ENCODE peak calls at places on chromosomes 6 and 20, in four cellular contexts. One of them, this sample, is unnamed.

GRCh38 chr20:58888521-58889333 is 36.2 kb downstream of the GNAS start:
- DNase-seq in ascending aorta: peak
- DNase-seq in progenitor cell of endocrine pancreas: peak
- DNase-seq in GM10248: peak
- DNase-seq in this sample: no peak

GRCh38 chr6:33935439-33936080 is 131.8 kb upstream of the MLN start:
- DNase-seq in ascending aorta: no peak
- DNase-seq in progenitor cell of endocrine pancreas: no peak
- DNase-seq in GM10248: no peak
- DNase-seq in this sample: no peak

GRCh38 chr20:53917145-53918009 is 153.0 kb downstream of the BCAS1 start:
- DNase-seq in ascending aorta: peak
- DNase-seq in progenitor cell of endocrine pancreas: no peak
- DNase-seq in GM10248: peak
- DNase-seq in this sample: no peak

GRCh38 chr6:38907264-38907663 is 141.3 kb upstream of the GLP1R start:
- DNase-seq in ascending aorta: no peak
- DNase-seq in progenitor cell of endocrine pancreas: no peak
- DNase-seq in GM10248: no peak
- DNase-seq in this sample: no peak

GRCh38 chr6:139240161-139241010 is 51.4 kb downstream of the TXLNB start:
- DNase-seq in ascending aorta: no peak
- DNase-seq in progenitor cell of endocrine pancreas: no peak
- DNase-seq in GM10248: no peak
- DNase-seq in this sample: no peak

GRCh38 chr20:61123286-61123685 is 128.8 kb upstream of the CDH4 start:
- DNase-seq in ascending aorta: no peak
- DNase-seq in progenitor cell of endocrine pancreas: no peak
- DNase-seq in GM10248: no peak
- DNase-seq in this sample: no peak

GRCh38 chr20:2946988-2947961 is 74.0 kb downstream of the PTPRA start:
- DNase-seq in ascending aorta: no peak
- DNase-seq in progenitor cell of endocrine pancreas: no peak
- DNase-seq in GM10248: no peak
- DNase-seq in this sample: no peak

GRCh38 chr20:1278323-1278660 is 12.2 kb downstream of the SNPH start:
- DNase-seq in ascending aorta: no peak
- DNase-seq in progenitor cell of endocrine pancreas: no peak
- DNase-seq in GM10248: no peak
- DNase-seq in this sample: no peak

GRCh38 chr6:37570801-37571200 is 71.1 kb upstream of the CCDC167 start:
- DNase-seq in ascending aorta: no peak
- DNase-seq in progenitor cell of endocrine pancreas: no peak
- DNase-seq in GM10248: no peak
- DNase-seq in this sample: no peak

GRCh38 chr6:13573669-13574110 is 711 bp upstream of the SIRT5 start:
- DNase-seq in ascending aorta: no peak
- DNase-seq in progenitor cell of endocrine pancreas: no peak
- DNase-seq in GM10248: no peak
- DNase-seq in this sample: no peak

GRCh38 chr6:167296293-167296690 is 5.2 kb downstream of the UNC93A start:
- DNase-seq in ascending aorta: no peak
- DNase-seq in progenitor cell of endocrine pancreas: no peak
- DNase-seq in GM10248: no peak
- DNase-seq in this sample: no peak

GRCh38 chr6:160883999-160884398 is 107.6 kb upstream of the MAP3K4 start:
- DNase-seq in ascending aorta: no peak
- DNase-seq in progenitor cell of endocrine pancreas: no peak
- DNase-seq in GM10248: no peak
- DNase-seq in this sample: no peak

GRCh38 chr6:38311201-38311600 is 328.5 kb downstream of the BTBD9 start:
- DNase-seq in ascending aorta: no peak
- DNase-seq in progenitor cell of endocrine pancreas: no peak
- DNase-seq in GM10248: no peak
- DNase-seq in this sample: no peak

GRCh38 chr20:54506643-54507042 is 31.2 kb downstream of the DOK5 start:
- DNase-seq in ascending aorta: no peak
- DNase-seq in progenitor cell of endocrine pancreas: no peak
- DNase-seq in GM10248: no peak
- DNase-seq in this sample: no peak

GRCh38 chr6:84390334-84390733 is 162.9 kb upstream of the CEP162 start:
- DNase-seq in ascending aorta: no peak
- DNase-seq in progenitor cell of endocrine pancreas: no peak
- DNase-seq in GM10248: no peak
- DNase-seq in this sample: no peak

GRCh38 chr20:63363981-63364536 is 2.9 kb upstream of the CHRNA4 start:
- DNase-seq in ascending aorta: no peak
- DNase-seq in progenitor cell of endocrine pancreas: no peak
- DNase-seq in GM10248: no peak
- DNase-seq in this sample: no peak

GRCh38 chr6:26537846-26538571 is at the start of gene HMGN4:
- DNase-seq in ascending aorta: no peak
- DNase-seq in progenitor cell of endocrine pancreas: peak
- DNase-seq in GM10248: peak
- DNase-seq in this sample: peak

GRCh38 chr20:2124632-2125131 is 23.1 kb downstream of the STK35 start:
- DNase-seq in ascending aorta: no peak
- DNase-seq in progenitor cell of endocrine pancreas: no peak
- DNase-seq in GM10248: no peak
- DNase-seq in this sample: no peak

GRCh38 chr20:32333988-32334885 is 23.9 kb upstream of the ASXL1 start:
- DNase-seq in ascending aorta: no peak
- DNase-seq in progenitor cell of endocrine pancreas: no peak
- DNase-seq in GM10248: peak
- DNase-seq in this sample: no peak

GRCh38 chr20:63318391-63319163 is 25.6 kb downstream of the COL20A1 start:
- DNase-seq in ascending aorta: no peak
- DNase-seq in progenitor cell of endocrine pancreas: no peak
- DNase-seq in GM10248: no peak
- DNase-seq in this sample: no peak

GRCh38 chr6:64012351-64013060 is 376.9 kb downstream of the PHF3 start:
- DNase-seq in ascending aorta: no peak
- DNase-seq in progenitor cell of endocrine pancreas: no peak
- DNase-seq in GM10248: peak
- DNase-seq in this sample: no peak

GRCh38 chr6:46410330-46410953 is 80.8 kb downstream of the RCAN2 start:
- DNase-seq in ascending aorta: no peak
- DNase-seq in progenitor cell of endocrine pancreas: no peak
- DNase-seq in GM10248: peak
- DNase-seq in this sample: no peak

GRCh38 chr6:121205569-121205968 is 128.7 kb downstream of the TBC1D32 start:
- DNase-seq in ascending aorta: no peak
- DNase-seq in progenitor cell of endocrine pancreas: no peak
- DNase-seq in GM10248: no peak
- DNase-seq in this sample: no peak

GRCh38 chr6:68726992-68727391 is 91.9 kb downstream of the ADGRB3 start:
- DNase-seq in ascending aorta: no peak
- DNase-seq in progenitor cell of endocrine pancreas: no peak
- DNase-seq in GM10248: no peak
- DNase-seq in this sample: no peak

GRCh38 chr6:68726307-68726706 is 91.2 kb downstream of the ADGRB3 start:
- DNase-seq in ascending aorta: no peak
- DNase-seq in progenitor cell of endocrine pancreas: no peak
- DNase-seq in GM10248: no peak
- DNase-seq in this sample: no peak

GRCh38 chr6:68723128-68723527 is 88.0 kb downstream of the ADGRB3 start:
- DNase-seq in ascending aorta: no peak
- DNase-seq in progenitor cell of endocrine pancreas: no peak
- DNase-seq in GM10248: no peak
- DNase-seq in this sample: no peak

GRCh38 chr6:68727699-68728098 is 92.6 kb downstream of the ADGRB3 start:
- DNase-seq in ascending aorta: no peak
- DNase-seq in progenitor cell of endocrine pancreas: no peak
- DNase-seq in GM10248: no peak
- DNase-seq in this sample: no peak

DNA sequence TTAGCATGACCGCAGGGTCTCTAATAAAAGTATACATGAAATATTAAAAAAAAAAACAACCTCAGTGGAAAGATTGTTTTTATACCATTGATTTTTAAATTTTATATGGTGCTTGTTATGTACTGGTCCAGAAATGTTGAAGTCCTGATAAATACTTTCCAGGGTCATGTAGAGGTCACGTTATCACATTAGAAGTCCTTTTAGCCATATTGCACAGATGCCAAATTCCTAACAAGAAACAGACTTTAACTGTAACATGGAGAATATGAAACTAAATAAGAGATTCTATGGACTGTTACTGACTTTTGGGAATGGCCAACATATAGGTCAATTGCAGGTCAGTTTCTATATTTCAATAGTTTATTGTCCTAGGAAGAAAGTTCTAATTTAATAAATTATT is 89.0 kb downstream of the ADGRB3 start:
- DNase-seq in ascending aorta: no peak
- DNase-seq in progenitor cell of endocrine pancreas: no peak
- DNase-seq in GM10248: no peak
- DNase-seq in this sample: no peak
- TF ChIP-seq CTCF in ascending aorta: no peak
- TF ChIP-seq CTCF in progenitor cell of endocrine pancreas: no peak
- TF ChIP-seq CTCF in GM10248: no peak
- TF ChIP-seq CTCF in this sample: no peak

DNA sequence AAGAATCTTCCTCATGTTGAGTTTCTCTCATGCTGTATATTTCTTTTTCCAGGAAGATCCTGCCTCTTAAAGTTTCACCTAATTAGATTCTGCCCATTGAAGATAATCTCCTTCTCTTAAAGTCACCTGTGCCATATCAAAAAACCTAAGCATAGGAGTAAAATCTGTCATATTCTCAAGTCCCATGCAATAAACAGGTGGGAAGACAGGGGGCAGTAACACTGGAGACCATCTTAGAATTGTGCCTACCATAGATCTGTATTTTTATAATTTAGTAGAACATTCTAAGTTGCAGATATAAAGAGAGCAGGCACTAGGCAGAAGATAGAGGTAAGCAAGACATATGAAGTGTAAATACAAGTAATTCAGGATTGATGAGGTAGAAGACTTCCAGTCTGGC is 763.5 kb upstream of the MANEA start:
- DNase-seq in ascending aorta: no peak
- DNase-seq in progenitor cell of endocrine pancreas: no peak
- DNase-seq in GM10248: no peak
- DNase-seq in this sample: no peak
- TF ChIP-seq CTCF in ascending aorta: no peak
- TF ChIP-seq CTCF in progenitor cell of endocrine pancreas: no peak
- TF ChIP-seq CTCF in GM10248: no peak
- TF ChIP-seq CTCF in this sample: no peak

GRCh38 chr6:36443951-36444428 is 1.2 kb downstream of the KCTD20 start:
- DNase-seq in ascending aorta: no peak
- DNase-seq in progenitor cell of endocrine pancreas: no peak
- DNase-seq in GM10248: peak
- DNase-seq in this sample: no peak
- TF ChIP-seq CTCF in ascending aorta: no peak
- TF ChIP-seq CTCF in progenitor cell of endocrine pancreas: peak
- TF ChIP-seq CTCF in GM10248: no peak
- TF ChIP-seq CTCF in this sample: no peak

GRCh38 chr20:57781901-57782300 is 72.1 kb upstream of the PMEPA1 start:
- DNase-seq in ascending aorta: no peak
- DNase-seq in progenitor cell of endocrine pancreas: no peak
- DNase-seq in GM10248: no peak
- DNase-seq in this sample: no peak
- TF ChIP-seq CTCF in ascending aorta: no peak
- TF ChIP-seq CTCF in progenitor cell of endocrine pancreas: no peak
- TF ChIP-seq CTCF in GM10248: no peak
- TF ChIP-seq CTCF in this sample: no peak

DNA sequence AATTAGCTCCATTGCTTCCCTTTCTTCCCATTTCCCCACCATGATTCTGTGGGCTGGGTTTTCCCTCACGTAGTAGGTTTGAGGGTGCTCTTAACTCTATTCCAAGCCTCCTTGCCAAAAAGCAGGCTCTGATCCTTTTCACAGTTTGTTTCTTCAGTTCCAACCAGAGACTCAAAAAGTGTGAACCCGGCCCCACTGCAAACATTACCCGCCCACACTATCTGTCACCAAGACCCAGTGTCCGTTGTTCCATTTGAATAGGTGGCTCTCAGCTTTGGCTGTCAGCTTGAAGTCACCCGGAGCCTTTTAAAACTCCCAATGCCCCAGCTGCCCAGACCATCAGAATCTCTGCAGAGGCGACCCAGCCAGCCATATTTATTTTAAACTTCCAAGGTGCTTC is 11.8 kb upstream of the NAA20 start:
- DNase-seq in ascending aorta: no peak
- DNase-seq in progenitor cell of endocrine pancreas: no peak
- DNase-seq in GM10248: no peak
- DNase-seq in this sample: no peak
- TF ChIP-seq CTCF in ascending aorta: no peak
- TF ChIP-seq CTCF in progenitor cell of endocrine pancreas: no peak
- TF ChIP-seq CTCF in GM10248: no peak
- TF ChIP-seq CTCF in this sample: no peak

DNA sequence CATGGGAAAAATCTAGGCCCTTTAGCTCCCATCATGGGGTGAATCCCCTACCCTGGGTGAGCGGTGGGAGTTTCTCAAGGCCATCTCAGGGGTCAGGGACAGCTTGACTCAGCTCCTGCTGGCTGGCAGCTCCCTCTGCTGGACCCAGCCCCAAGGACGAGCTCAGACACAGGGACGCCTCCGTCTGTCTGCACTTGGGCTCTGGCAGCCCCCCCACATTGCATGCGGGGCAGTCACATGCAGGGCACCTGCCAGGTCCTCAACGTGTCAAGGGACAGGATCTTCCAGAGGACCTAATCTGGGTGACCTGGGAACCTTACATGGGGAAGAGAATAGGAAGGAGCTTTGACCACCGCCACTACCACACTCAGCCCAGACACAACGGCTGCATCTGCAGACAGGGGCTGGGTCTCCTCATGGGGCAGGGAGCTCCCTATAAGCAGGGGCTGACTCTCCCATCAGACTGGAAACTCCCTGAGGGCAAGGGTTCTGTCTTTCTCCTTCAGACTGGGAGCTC is 173.4 kb downstream of the MRPL14 start:
- DNase-seq in ascending aorta: no peak
- DNase-seq in progenitor cell of endocrine pancreas: no peak
- DNase-seq in GM10248: no peak
- DNase-seq in this sample: no peak
- TF ChIP-seq CTCF in ascending aorta: no peak
- TF ChIP-seq CTCF in progenitor cell of endocrine pancreas: peak
- TF ChIP-seq CTCF in GM10248: no peak
- TF ChIP-seq CTCF in this sample: no peak